ENCODE peak calls at places on chromosome 4, in six cellular contexts. J, I, V, L, R and Z are unnamed samples.

GRCh38 chr4:168028568-168028967 is 63.8 kb upstream of the ANXA10 start:
- DNase-seq in J (no peak), I (no peak), V (no peak), L (peak), R (no peak), Z (no peak)

GRCh38 chr4:26785312-26785711 is 75.3 kb upstream of the STIM2 start:
- DNase-seq in J (no peak), I (no peak), V (no peak), L (no peak), R (no peak), Z (no peak)

GRCh38 chr4:16694491-16695276 is 203.8 kb downstream of the LDB2 start:
- DNase-seq in J (no peak), I (no peak), V (no peak), L (no peak), R (no peak), Z (no peak)

GRCh38 chr4:39348371-39349265 is 17.5 kb downstream of the RFC1 start:
- DNase-seq in J (no peak), I (no peak), V (no peak), L (peak), R (no peak), Z (no peak)

GRCh38 chr4:173252024-173252935 is 81.9 kb downstream of the HMGB2 start:
- DNase-seq in J (no peak), I (peak), V (peak), L (peak), R (no peak), Z (peak)

GRCh38 chr4:110633358-110634319 is 10.8 kb upstream of the PITX2 start:
- DNase-seq in J (no peak), I (no peak), V (no peak), L (no peak), R (peak), Z (no peak)

GRCh38 chr4:40577588-40578253 is 51.9 kb downstream of the RBM47 start:
- DNase-seq in J (no peak), I (no peak), V (no peak), L (no peak), R (no peak), Z (no peak)

GRCh38 chr4:128386761-128387599 is 99.4 kb upstream of the PGRMC2 start:
- DNase-seq in J (no peak), I (peak), V (no peak), L (no peak), R (no peak), Z (no peak)

GRCh38 chr4:143406523-143406922 is 69.8 kb downstream of the GAB1 start:
- DNase-seq in J (no peak), I (no peak), V (no peak), L (peak), R (no peak), Z (no peak)

GRCh38 chr4:173293663-173294062 is 40.5 kb downstream of the HMGB2 start:
- DNase-seq in J (no peak), I (no peak), V (no peak), L (no peak), R (no peak), Z (no peak)

GRCh38 chr4:8644966-8645752 is 52.6 kb downstream of the CPZ start:
- DNase-seq in J (no peak), I (no peak), V (no peak), L (no peak), R (peak), Z (no peak)

GRCh38 chr4:48490012-48490679 is at the start of gene ZAR1:
- DNase-seq in J (peak), I (no peak), V (no peak), L (no peak), R (no peak), Z (peak)

GRCh38 chr4:168384437-168385141 is 66.0 kb upstream of the DDX60 start:
- DNase-seq in J (no peak), I (no peak), V (no peak), L (no peak), R (no peak), Z (no peak)

GRCh38 chr4:7120341-7120740 is 52.5 kb upstream of the GRPEL1 start:
- DNase-seq in J (no peak), I (peak), V (no peak), L (no peak), R (no peak), Z (no peak)

GRCh38 chr4:140515423-140515822 is 8.5 kb upstream of the ELMOD2 start:
- DNase-seq in J (no peak), I (no peak), V (no peak), L (no peak), R (no peak), Z (no peak)

GRCh38 chr4:165454426-165454825 is 75.6 kb downstream of the CPE start:
- DNase-seq in J (no peak), I (no peak), V (no peak), L (peak), R (no peak), Z (no peak)

GRCh38 chr4:33334416-33334815 is 2614.2 kb downstream of the PCDH7 start:
- DNase-seq in J (no peak), I (no peak), V (no peak), L (no peak), R (no peak), Z (no peak)

GRCh38 chr4:1727117-1728031 is 6.1 kb downstream of the TACC3 start:
- DNase-seq in J (no peak), I (no peak), V (no peak), L (no peak), R (no peak), Z (no peak)
- TF ChIP-seq POLR2A in J (no peak), I (no peak), V (peak), L (no peak), R (no peak), Z (no peak)

GRCh38 chr4:3123201-3123671 is 48.8 kb downstream of the HTT start:
- DNase-seq in J (no peak), I (no peak), V (no peak), L (no peak), R (no peak), Z (no peak)

GRCh38 chr4:3122081-3122563 is 47.6 kb downstream of the HTT start:
- DNase-seq in J (no peak), I (no peak), V (no peak), L (no peak), R (no peak), Z (no peak)

GRCh38 chr4:3127129-3127528 is 52.6 kb downstream of the HTT start:
- DNase-seq in J (no peak), I (no peak), V (no peak), L (no peak), R (no peak), Z (no peak)

GRCh38 chr4:3121596-3121995 is 47.1 kb downstream of the HTT start:
- DNase-seq in J (no peak), I (no peak), V (no peak), L (no peak), R (no peak), Z (no peak)

GRCh38 chr4:3124070-3124767 is 49.7 kb downstream of the HTT start:
- DNase-seq in J (no peak), I (no peak), V (no peak), L (no peak), R (no peak), Z (no peak)
- TF ChIP-seq TAF1 in J (no peak), I (no peak), V (no peak), L (no peak), R (no peak), Z (no peak)

GRCh38 chr4:24794111-24794860 is 1.1 kb upstream of the SOD3 start:
- DNase-seq in J (no peak), I (no peak), V (no peak), L (no peak), R (no peak), Z (no peak)
- TF ChIP-seq POLR2A in J (no peak), I (no peak), V (no peak), L (no peak), R (no peak), Z (no peak)

DNA sequence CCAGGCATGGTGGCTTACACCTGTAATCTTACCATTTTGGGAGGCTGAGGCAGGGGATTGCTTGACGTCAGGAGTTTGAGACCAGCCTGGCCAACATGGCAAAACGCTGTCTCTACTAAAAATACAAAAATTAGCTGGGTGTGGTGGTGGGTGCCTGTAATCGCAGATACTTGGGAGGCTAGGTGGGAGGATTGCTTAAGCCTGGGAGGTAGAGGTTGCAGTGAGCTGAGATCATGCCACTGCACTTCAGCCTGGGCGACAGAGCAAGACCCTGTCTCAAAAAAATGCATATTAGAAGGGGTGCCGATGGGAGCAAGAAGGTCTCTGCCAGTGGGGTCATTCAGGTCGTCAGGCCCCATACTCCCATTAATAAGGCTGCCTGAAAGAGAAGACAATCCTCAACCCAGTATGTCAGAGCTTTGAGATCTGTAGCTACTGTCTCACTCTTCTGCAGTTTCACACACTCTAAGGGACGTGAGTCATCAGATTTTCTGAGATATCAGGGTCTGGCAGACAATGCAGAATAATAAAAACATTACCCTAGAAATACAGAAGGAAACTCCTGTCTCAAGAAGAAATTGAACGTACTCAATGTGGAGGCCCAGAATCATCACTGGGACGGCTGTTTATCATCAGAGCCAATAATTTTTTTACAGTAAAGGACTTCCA is 176.7 kb upstream of the FAT1 start:
- DNase-seq in J (no peak), I (no peak), V (no peak), L (no peak), R (no peak), Z (no peak)
- TF ChIP-seq TAF1 in J (no peak), I (no peak), V (no peak), L (no peak), R (no peak), Z (no peak)

GRCh38 chr4:176195184-176195978 is at the start of gene SPATA4:
- DNase-seq in J (peak), I (peak), V (peak), L (peak), R (peak), Z (peak)
- TF ChIP-seq POLR2A in J (no peak), I (peak), V (no peak), L (no peak), R (peak), Z (no peak)

GRCh38 chr4:84967292-84967651 is 782 bp upstream of the WDFY3 start:
- DNase-seq in J (no peak), I (no peak), V (no peak), L (no peak), R (no peak), Z (no peak)

GRCh38 chr4:84966382-84967291 is at the start of gene WDFY3:
- DNase-seq in J (no peak), I (peak), V (no peak), L (peak), R (peak), Z (peak)

GRCh38 chr4:84965558-84966381 is 720 bp downstream of the WDFY3 start:
- DNase-seq in J (no peak), I (peak), V (no peak), L (peak), R (peak), Z (peak)

GRCh38 chr4:84971319-84971932 is 4.9 kb upstream of the WDFY3 start:
- DNase-seq in J (no peak), I (no peak), V (no peak), L (peak), R (no peak), Z (no peak)

GRCh38 chr4:84968936-84969335 is 2.4 kb upstream of the WDFY3 start:
- DNase-seq in J (no peak), I (no peak), V (no peak), L (no peak), R (no peak), Z (no peak)
- TF ChIP-seq TAF1 in J (no peak), I (no peak), V (no peak), L (no peak), R (no peak), Z (no peak)